ENCODE peak calls at places on chromosome X, in five cellular contexts. One of them, this sample, is unnamed.

GRCh38 chrX:24235084-24235710 is 78.7 kb downstream of the SUPT20HL2 start:
- DNase-seq in mammary epithelial cell: no peak
- DNase-seq in breast epithelium: no peak
- DNase-seq in cardiac muscle cell: no peak
- DNase-seq in effector memory CD4-positive, alpha-beta T cell: no peak
- DNase-seq in this sample: no peak

GRCh38 chrX:16826207-16826606 is 39.9 kb downstream of the TXLNG start:
- DNase-seq in mammary epithelial cell: peak
- DNase-seq in breast epithelium: no peak
- DNase-seq in cardiac muscle cell: peak
- DNase-seq in effector memory CD4-positive, alpha-beta T cell: no peak
- DNase-seq in this sample: no peak

GRCh38 chrX:103658681-103659433 is 27.6 kb downstream of the MORF4L2 start:
- DNase-seq in mammary epithelial cell: no peak
- DNase-seq in breast epithelium: no peak
- DNase-seq in cardiac muscle cell: no peak
- DNase-seq in effector memory CD4-positive, alpha-beta T cell: no peak
- DNase-seq in this sample: no peak

GRCh38 chrX:140250363-140250762 is 254.5 kb downstream of the SOX3 start:
- DNase-seq in mammary epithelial cell: no peak
- DNase-seq in breast epithelium: no peak
- DNase-seq in cardiac muscle cell: no peak
- DNase-seq in effector memory CD4-positive, alpha-beta T cell: no peak
- DNase-seq in this sample: no peak

GRCh38 chrX:34734383-34734782 is 77.3 kb upstream of the TMEM47 start:
- DNase-seq in mammary epithelial cell: peak
- DNase-seq in breast epithelium: no peak
- DNase-seq in cardiac muscle cell: peak
- DNase-seq in effector memory CD4-positive, alpha-beta T cell: no peak
- DNase-seq in this sample: no peak

GRCh38 chrX:25968920-25969319 is 169.2 kb upstream of the MAGEB18 start:
- DNase-seq in mammary epithelial cell: no peak
- DNase-seq in breast epithelium: no peak
- DNase-seq in cardiac muscle cell: peak
- DNase-seq in effector memory CD4-positive, alpha-beta T cell: no peak
- DNase-seq in this sample: no peak

GRCh38 chrX:130680164-130681035 is 222.6 kb downstream of the ENOX2 start:
- DNase-seq in mammary epithelial cell: no peak
- DNase-seq in breast epithelium: no peak
- DNase-seq in cardiac muscle cell: peak
- DNase-seq in effector memory CD4-positive, alpha-beta T cell: no peak
- DNase-seq in this sample: no peak

GRCh38 chrX:318068-318738 is 393 bp downstream of the GTPBP6 start:
- DNase-seq in mammary epithelial cell: peak
- DNase-seq in breast epithelium: peak
- DNase-seq in cardiac muscle cell: peak
- DNase-seq in effector memory CD4-positive, alpha-beta T cell: peak
- DNase-seq in this sample: peak

GRCh38 chrX:100872161-100872560 is 2.0 kb downstream of the NOX1 start:
- DNase-seq in mammary epithelial cell: no peak
- DNase-seq in breast epithelium: no peak
- DNase-seq in cardiac muscle cell: peak
- DNase-seq in effector memory CD4-positive, alpha-beta T cell: no peak
- DNase-seq in this sample: no peak

GRCh38 chrX:73851014-73852009 is 288.3 kb downstream of the CHIC1 start:
- DNase-seq in mammary epithelial cell: peak
- DNase-seq in breast epithelium: no peak
- DNase-seq in cardiac muscle cell: no peak
- DNase-seq in effector memory CD4-positive, alpha-beta T cell: no peak
- DNase-seq in this sample: no peak

GRCh38 chrX:71250856-71251255 is 3.1 kb downstream of the ZMYM3 start:
- DNase-seq in mammary epithelial cell: no peak
- DNase-seq in breast epithelium: no peak
- DNase-seq in cardiac muscle cell: no peak
- DNase-seq in effector memory CD4-positive, alpha-beta T cell: no peak
- DNase-seq in this sample: no peak

GRCh38 chrX:81054904-81055303 is 146.8 kb downstream of the HMGN5 start:
- DNase-seq in mammary epithelial cell: no peak
- DNase-seq in breast epithelium: no peak
- DNase-seq in cardiac muscle cell: no peak
- DNase-seq in effector memory CD4-positive, alpha-beta T cell: no peak
- DNase-seq in this sample: no peak

GRCh38 chrX:103107836-103108235 is 14.9 kb upstream of the NXF3 start:
- DNase-seq in mammary epithelial cell: no peak
- DNase-seq in breast epithelium: no peak
- DNase-seq in cardiac muscle cell: peak
- DNase-seq in effector memory CD4-positive, alpha-beta T cell: no peak
- DNase-seq in this sample: no peak

GRCh38 chrX:26008691-26009090 is 129.5 kb upstream of the MAGEB18 start:
- DNase-seq in mammary epithelial cell: no peak
- DNase-seq in breast epithelium: no peak
- DNase-seq in cardiac muscle cell: no peak
- DNase-seq in effector memory CD4-positive, alpha-beta T cell: no peak
- DNase-seq in this sample: no peak

GRCh38 chrX:40806511-40807220 is 71.3 kb upstream of the MED14 start:
- DNase-seq in mammary epithelial cell: peak
- DNase-seq in breast epithelium: no peak
- DNase-seq in cardiac muscle cell: no peak
- DNase-seq in effector memory CD4-positive, alpha-beta T cell: no peak
- DNase-seq in this sample: no peak

GRCh38 chrX:121231566-121232358 is 184.4 kb downstream of the GLUD2 start:
- DNase-seq in mammary epithelial cell: no peak
- DNase-seq in breast epithelium: no peak
- DNase-seq in cardiac muscle cell: no peak
- DNase-seq in effector memory CD4-positive, alpha-beta T cell: no peak
- DNase-seq in this sample: no peak

GRCh38 chrX:149871940-149872339 is 9.0 kb upstream of the MAGEA8 start:
- DNase-seq in mammary epithelial cell: peak
- DNase-seq in breast epithelium: peak
- DNase-seq in cardiac muscle cell: peak
- DNase-seq in effector memory CD4-positive, alpha-beta T cell: peak
- DNase-seq in this sample: peak

GRCh38 chrX:41779058-41779564 is 55.1 kb downstream of the GPR82 start:
- DNase-seq in mammary epithelial cell: peak
- DNase-seq in breast epithelium: no peak
- DNase-seq in cardiac muscle cell: peak
- DNase-seq in effector memory CD4-positive, alpha-beta T cell: no peak
- DNase-seq in this sample: peak

GRCh38 chrX:50813843-50814661 is at the start of gene SHROOM4:
- DNase-seq in mammary epithelial cell: peak
- DNase-seq in breast epithelium: no peak
- DNase-seq in cardiac muscle cell: peak
- DNase-seq in effector memory CD4-positive, alpha-beta T cell: no peak
- DNase-seq in this sample: peak

GRCh38 chrX:85244411-85245210 is 820 bp downstream of the ZNF711 start:
- DNase-seq in mammary epithelial cell: peak
- DNase-seq in breast epithelium: no peak
- DNase-seq in cardiac muscle cell: peak
- DNase-seq in effector memory CD4-positive, alpha-beta T cell: no peak
- DNase-seq in this sample: peak

GRCh38 chrX:30085571-30085970 is 129.8 kb upstream of the MAGEB2 start:
- DNase-seq in mammary epithelial cell: no peak
- DNase-seq in breast epithelium: no peak
- DNase-seq in cardiac muscle cell: no peak
- DNase-seq in effector memory CD4-positive, alpha-beta T cell: no peak
- DNase-seq in this sample: no peak

GRCh38 chrX:125605145-125605544 is 285.5 kb downstream of the TEX13C start:
- DNase-seq in mammary epithelial cell: no peak
- DNase-seq in breast epithelium: no peak
- DNase-seq in cardiac muscle cell: no peak
- DNase-seq in effector memory CD4-positive, alpha-beta T cell: no peak
- DNase-seq in this sample: no peak

GRCh38 chrX:125604448-125604847 is 284.8 kb downstream of the TEX13C start:
- DNase-seq in mammary epithelial cell: no peak
- DNase-seq in breast epithelium: no peak
- DNase-seq in cardiac muscle cell: no peak
- DNase-seq in effector memory CD4-positive, alpha-beta T cell: no peak
- DNase-seq in this sample: no peak
- H3K27ac ChIP-seq in mammary epithelial cell: no peak
- H3K27ac ChIP-seq in breast epithelium: no peak
- H3K27ac ChIP-seq in cardiac muscle cell: no peak
- H3K27ac ChIP-seq in effector memory CD4-positive, alpha-beta T cell: no peak
- H3K27ac ChIP-seq in this sample: no peak

GRCh38 chrX:44881549-44881948 is 8.6 kb downstream of the KDM6A start:
- DNase-seq in mammary epithelial cell: no peak
- DNase-seq in breast epithelium: no peak
- DNase-seq in cardiac muscle cell: no peak
- DNase-seq in effector memory CD4-positive, alpha-beta T cell: no peak
- DNase-seq in this sample: no peak
- H3K27ac ChIP-seq in mammary epithelial cell: no peak
- H3K27ac ChIP-seq in breast epithelium: no peak
- H3K27ac ChIP-seq in cardiac muscle cell: no peak
- H3K27ac ChIP-seq in effector memory CD4-positive, alpha-beta T cell: no peak
- H3K27ac ChIP-seq in this sample: no peak

DNA sequence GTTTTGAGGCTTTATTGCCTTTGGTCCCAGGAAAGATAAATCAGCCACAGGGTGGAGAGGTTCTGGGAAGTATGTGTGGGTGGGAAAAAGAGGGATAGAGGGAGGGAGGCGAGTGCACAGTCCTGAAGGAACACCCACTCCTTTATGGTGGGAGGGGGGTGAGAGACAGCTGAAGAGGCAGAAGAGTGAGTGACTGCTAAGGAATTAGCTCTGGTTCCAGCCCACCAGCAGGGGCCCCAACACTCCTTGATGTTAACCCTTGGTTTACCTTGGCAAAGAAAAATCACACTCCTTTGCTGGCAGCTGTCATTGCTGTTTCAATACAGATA is 82.0 kb downstream of the HS6ST2 start:
- DNase-seq in mammary epithelial cell: no peak
- DNase-seq in breast epithelium: no peak
- DNase-seq in cardiac muscle cell: no peak
- DNase-seq in effector memory CD4-positive, alpha-beta T cell: no peak
- DNase-seq in this sample: no peak
- H3K27ac ChIP-seq in mammary epithelial cell: no peak
- H3K27ac ChIP-seq in breast epithelium: no peak
- H3K27ac ChIP-seq in cardiac muscle cell: peak
- H3K27ac ChIP-seq in effector memory CD4-positive, alpha-beta T cell: no peak
- H3K27ac ChIP-seq in this sample: no peak

GRCh38 chrX:15523088-15523487 is 22.5 kb downstream of the BMX start:
- DNase-seq in mammary epithelial cell: no peak
- DNase-seq in breast epithelium: no peak
- DNase-seq in cardiac muscle cell: no peak
- DNase-seq in effector memory CD4-positive, alpha-beta T cell: no peak
- DNase-seq in this sample: no peak

GRCh38 chrX:15522464-15522863 is 21.9 kb downstream of the BMX start:
- DNase-seq in mammary epithelial cell: no peak
- DNase-seq in breast epithelium: no peak
- DNase-seq in cardiac muscle cell: no peak
- DNase-seq in effector memory CD4-positive, alpha-beta T cell: no peak
- DNase-seq in this sample: no peak

GRCh38 chrX:15525664-15526416 is 25.2 kb downstream of the BMX start:
- DNase-seq in mammary epithelial cell: peak
- DNase-seq in breast epithelium: no peak
- DNase-seq in cardiac muscle cell: no peak
- DNase-seq in effector memory CD4-positive, alpha-beta T cell: no peak
- DNase-seq in this sample: no peak

GRCh38 chrX:15529165-15529564 is 28.6 kb downstream of the BMX start:
- DNase-seq in mammary epithelial cell: no peak
- DNase-seq in breast epithelium: no peak
- DNase-seq in cardiac muscle cell: no peak
- DNase-seq in effector memory CD4-positive, alpha-beta T cell: no peak
- DNase-seq in this sample: no peak

DNA sequence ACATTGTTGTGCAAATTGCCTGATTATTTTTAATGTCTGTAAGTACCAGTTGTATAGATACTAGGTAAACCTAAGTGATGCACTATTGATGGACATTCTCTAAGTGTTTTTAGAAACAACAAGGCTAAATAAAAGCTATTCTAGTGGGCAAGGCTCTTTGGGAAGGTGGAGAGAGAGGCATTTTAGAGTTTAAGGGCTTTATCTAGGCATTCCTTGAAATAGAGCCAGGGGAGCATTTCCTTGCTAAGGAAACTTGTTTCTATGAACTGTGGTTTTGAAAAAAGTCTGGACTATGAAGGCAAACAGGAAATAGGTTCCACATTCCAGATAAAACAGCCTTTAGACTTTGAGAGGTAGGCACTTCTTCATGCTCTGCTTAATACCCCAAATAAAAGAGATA is 23.8 kb downstream of the BMX start:
- DNase-seq in mammary epithelial cell: peak
- DNase-seq in breast epithelium: no peak
- DNase-seq in cardiac muscle cell: peak
- DNase-seq in effector memory CD4-positive, alpha-beta T cell: no peak
- DNase-seq in this sample: no peak
- H3K27ac ChIP-seq in mammary epithelial cell: no peak
- H3K27ac ChIP-seq in breast epithelium: no peak
- H3K27ac ChIP-seq in cardiac muscle cell: no peak
- H3K27ac ChIP-seq in effector memory CD4-positive, alpha-beta T cell: no peak
- H3K27ac ChIP-seq in this sample: no peak

DNA sequence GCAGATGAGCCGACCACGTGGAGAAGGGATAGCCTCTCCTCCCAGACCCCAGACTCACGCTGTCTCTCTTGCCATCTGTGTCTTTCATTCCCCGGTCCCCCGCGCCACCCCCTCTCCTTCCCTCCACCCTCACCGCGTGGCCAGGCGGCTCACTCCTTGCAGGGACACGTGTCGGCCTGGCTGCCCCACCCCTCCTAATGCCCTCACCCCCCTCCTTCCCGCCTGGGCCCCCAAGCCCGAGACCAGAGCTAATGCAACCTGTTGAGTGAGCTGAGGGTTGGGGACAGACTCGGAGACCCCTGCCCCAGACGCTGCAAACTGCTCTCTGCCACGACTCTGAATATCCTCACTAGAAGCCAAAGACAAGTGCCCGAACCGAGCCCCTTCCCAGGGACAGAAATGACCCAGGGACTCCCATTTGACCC is 1.8 kb downstream of the SLC38A5 start:
- DNase-seq in mammary epithelial cell: no peak
- DNase-seq in breast epithelium: no peak
- DNase-seq in cardiac muscle cell: no peak
- DNase-seq in effector memory CD4-positive, alpha-beta T cell: peak
- DNase-seq in this sample: no peak
- H3K27ac ChIP-seq in mammary epithelial cell: no peak
- H3K27ac ChIP-seq in breast epithelium: no peak
- H3K27ac ChIP-seq in cardiac muscle cell: no peak
- H3K27ac ChIP-seq in effector memory CD4-positive, alpha-beta T cell: peak
- H3K27ac ChIP-seq in this sample: no peak

GRCh38 chrX:9257718-9258117 is 207.1 kb upstream of the TBL1X start:
- DNase-seq in mammary epithelial cell: no peak
- DNase-seq in breast epithelium: no peak
- DNase-seq in cardiac muscle cell: no peak
- DNase-seq in effector memory CD4-positive, alpha-beta T cell: no peak
- DNase-seq in this sample: no peak
- H3K27ac ChIP-seq in mammary epithelial cell: no peak
- H3K27ac ChIP-seq in breast epithelium: no peak
- H3K27ac ChIP-seq in cardiac muscle cell: no peak
- H3K27ac ChIP-seq in effector memory CD4-positive, alpha-beta T cell: no peak
- H3K27ac ChIP-seq in this sample: no peak

DNA sequence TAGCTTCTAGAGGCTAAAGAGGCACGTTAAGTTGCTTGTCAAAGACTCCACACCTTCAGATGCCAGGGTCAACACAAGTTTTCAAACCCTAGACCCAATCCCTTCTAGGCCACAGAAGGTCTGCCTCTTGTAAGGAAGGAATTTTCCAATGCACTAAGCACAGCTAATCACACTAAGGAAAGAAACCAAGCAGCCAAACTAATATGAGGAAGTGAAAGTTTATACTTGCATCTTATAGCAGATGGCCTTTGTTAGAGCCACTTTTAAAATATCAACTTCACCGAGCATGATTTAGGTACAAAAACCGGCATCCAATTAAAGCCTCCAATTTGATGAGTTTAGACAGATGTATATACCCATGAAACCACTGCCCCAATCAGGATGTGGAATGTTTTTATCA is 9.9 kb downstream of the FHL1 start:
- DNase-seq in mammary epithelial cell: no peak
- DNase-seq in breast epithelium: no peak
- DNase-seq in cardiac muscle cell: no peak
- DNase-seq in effector memory CD4-positive, alpha-beta T cell: no peak
- DNase-seq in this sample: no peak
- H3K27ac ChIP-seq in mammary epithelial cell: no peak
- H3K27ac ChIP-seq in breast epithelium: no peak
- H3K27ac ChIP-seq in cardiac muscle cell: no peak
- H3K27ac ChIP-seq in effector memory CD4-positive, alpha-beta T cell: no peak
- H3K27ac ChIP-seq in this sample: no peak